ENCODE peak calls at places on chromosomes 16 and 17, in eight cellular contexts. A, F, L, K, P, G, W and H are unnamed samples.

GRCh38 chr16:80718480-80719220 is 85.7 kb downstream of the CDYL2 start:
- DNase-seq in G (no peak), W (no peak), P (no peak), A (peak), F (no peak), L (peak), K (peak), H (no peak)

GRCh38 chr16:11429113-11429512 is 83.9 kb downstream of the RMI2 start:
- DNase-seq in W (no peak), G (no peak), L (no peak), P (no peak), F (no peak), A (no peak), K (no peak), H (no peak)

GRCh38 chr16:86566966-86567700 is 504 bp downstream of the FOXC2 start:
- DNase-seq in F (no peak), W (no peak), A (no peak), K (no peak), G (no peak), L (peak), P (peak), H (peak)

GRCh38 chr17:2777242-2777867 is 18.9 kb upstream of the RAP1GAP2 start:
- DNase-seq in K (no peak), F (no peak), P (no peak), G (no peak), A (no peak), L (no peak), W (no peak), H (no peak)

GRCh38 chr17:51147641-51148040 is 5.7 kb upstream of the NME1 start:
- DNase-seq in F (no peak), A (no peak), W (no peak), L (no peak), P (peak), G (no peak), K (no peak), H (no peak)

GRCh38 chr16:84907575-84907974 is 87.8 kb downstream of the CRISPLD2 start:
- DNase-seq in F (peak), G (no peak), L (no peak), A (peak), P (peak), W (no peak), K (no peak), H (peak)

GRCh38 chr17:77317091-77317519 is 176.3 kb downstream of the SEC14L1 start:
- DNase-seq in K (no peak), W (no peak), F (no peak), A (no peak), P (no peak), G (no peak), L (no peak), H (no peak)

GRCh38 chr17:54867634-54868033 is 33.0 kb upstream of the TOM1L1 start:
- DNase-seq in K (no peak), W (no peak), L (no peak), P (no peak), F (no peak), A (no peak), G (no peak), H (no peak)

GRCh38 chr16:50320310-50320709 is 48.5 kb downstream of the BRD7 start:
- DNase-seq in K (no peak), L (no peak), W (no peak), P (no peak), G (no peak), A (no peak), F (no peak), H (no peak)

GRCh38 chr17:49670641-49671040 is 7.3 kb downstream of the SPOP start:
- DNase-seq in A (no peak), P (no peak), F (no peak), G (no peak), W (no peak), K (no peak), L (no peak), H (no peak)

GRCh38 chr16:77599793-77600415 is 122.4 kb upstream of the NUDT7 start:
- DNase-seq in W (peak), A (peak), L (no peak), K (peak), F (no peak), G (no peak), P (peak), H (peak)

GRCh38 chr17:82486186-82487084 is 27.9 kb downstream of the NARF start:
- DNase-seq in P (no peak), W (no peak), L (no peak), F (no peak), G (no peak), K (no peak), A (no peak), H (no peak)

GRCh38 chr16:2897110-2897509 is 14.1 kb downstream of the FLYWCH2 start:
- DNase-seq in A (no peak), F (no peak), K (no peak), P (no peak), L (no peak), G (no peak), W (no peak), H (peak)

GRCh38 chr17:78647030-78647429 is 69.8 kb upstream of the DNAH17 start:
- DNase-seq in L (no peak), P (no peak), F (no peak), K (no peak), A (no peak), G (no peak), W (no peak), H (no peak)

GRCh38 chr16:81945665-81946064 is 65.6 kb downstream of the SDR42E1 start:
- DNase-seq in G (no peak), K (no peak), F (no peak), W (no peak), A (no peak), L (no peak), P (peak), H (peak)

GRCh38 chr17:80937501-80938356 is 53.9 kb upstream of the CHMP6 start:
- DNase-seq in W (no peak), G (no peak), L (peak), K (no peak), A (no peak), F (no peak), P (no peak), H (no peak)

GRCh38 chr17:17935321-17936271 is 36.6 kb downstream of the TOM1L2 start:
- DNase-seq in P (peak), W (no peak), K (peak), G (no peak), F (peak), L (no peak), A (no peak), H (peak)

GRCh38 chr16:87715231-87715630 is 50.6 kb downstream of the KLHDC4 start:
- DNase-seq in P (no peak), L (no peak), F (no peak), G (no peak), K (no peak), A (no peak), W (no peak), H (no peak)

GRCh38 chr17:55903028-55903690 is 152.3 kb downstream of the PCTP start:
- DNase-seq in L (no peak), W (no peak), K (no peak), A (peak), G (no peak), P (no peak), F (no peak), H (peak)

GRCh38 chr17:81890447-81891302 is 711 bp downstream of the ALYREF start:
- DNase-seq in G (no peak), A (no peak), L (no peak), F (no peak), W (no peak), P (no peak), K (no peak), H (peak)

GRCh38 chr16:21260870-21261791 is 17.0 kb downstream of the CRYM start:
- DNase-seq in K (peak), G (no peak), P (peak), A (peak), L (no peak), W (no peak), F (no peak), H (peak)

GRCh38 chr17:32553168-32553567 is 66.4 kb downstream of the CDK5R1 start:
- DNase-seq in W (no peak), F (no peak), G (no peak), A (no peak), L (no peak), P (no peak), K (no peak), H (no peak)

GRCh38 chr17:8859029-8859803 is 8.3 kb downstream of the PIK3R6 start:
- DNase-seq in K (no peak), P (peak), G (no peak), A (no peak), L (no peak), W (no peak), F (no peak), H (no peak)